ENCODE peak calls at places on chromosome 22, in eight cellular contexts. H is stimulated activated CD8-positive, alpha-beta memory T cell treated with anti-CD3 and anti-CD28 coated beads, Interleukin-15, amount 100 ng/mL, for 1 hour; P is stimulated activated CD4-positive, alpha-beta T cell treated with anti-CD3 and anti-CD28 coated beads, Interleukin-2, amount 100 ng/mL, for 48 hours; F is stimulated activated naive CD8-positive, alpha-beta T cell treated with anti-CD3 and anti-CD28 coated beads, Interleukin-15, amount 100 ng/mL, for 72 hours; C is mucosa of gallbladder; B is HFF-Myc; Z is amniotic stem cell; A is iris pigment epithelial cell. W is an unnamed sample.

GRCh38 chr22:48276933-48277867 is 1514.8 kb downstream of the TBC1D22A start:
- DNase-seq in B (no peak), A (no peak), C (no peak), F (no peak), H (no peak), P (no peak), Z (no peak), W (no peak)

GRCh38 chr22:27786253-27786898 is 15.2 kb downstream of the MN1 start:
- DNase-seq in Z (no peak), B (no peak), P (no peak), F (no peak), H (no peak), A (no peak), C (no peak), W (no peak)

GRCh38 chr22:49393526-49393925 is 434.1 kb downstream of the BRD1 start:
- DNase-seq in B (no peak), F (no peak), C (no peak), H (no peak), P (no peak), Z (no peak), A (no peak), W (no peak)

GRCh38 chr22:36585841-36586240 is 56.9 kb upstream of the EIF3D start:
- DNase-seq in F (no peak), H (no peak), B (no peak), C (no peak), A (no peak), Z (no peak), P (no peak), W (peak)

GRCh38 chr22:24950272-24950902 is 2.1 kb upstream of the KIAA1671 start:
- DNase-seq in C (no peak), F (no peak), B (no peak), H (no peak), P (no peak), Z (no peak), A (peak), W (no peak)

GRCh38 chr22:27732841-27733240 is 68.7 kb downstream of the MN1 start:
- DNase-seq in C (no peak), A (no peak), P (no peak), F (no peak), B (no peak), H (no peak), Z (no peak), W (no peak)

GRCh38 chr22:27331526-27332281 is 469.9 kb downstream of the MN1 start:
- DNase-seq in C (peak), H (no peak), A (peak), P (no peak), Z (no peak), F (no peak), B (no peak), W (no peak)

GRCh38 chr22:21837184-21837979 is 30.1 kb downstream of the MAPK1 start:
- DNase-seq in P (no peak), Z (peak), C (no peak), F (no peak), H (no peak), B (peak), A (peak), W (peak)

GRCh38 chr22:17154971-17155370 is 4.1 kb downstream of the HDHD5 start:
- DNase-seq in Z (no peak), C (no peak), B (no peak), H (no peak), F (no peak), A (no peak), P (no peak), W (no peak)

W was measured in HFFc6.